ENCODE peak calls at places on chromosome 22, in four cellular contexts. R is mesendoderm, N is RCC 7860, Z is HCEC 1CT. T is an unnamed sample.

GRCh38 chr22:23784215-23784732 is 2.5 kb upstream of the SMARCB1 start:
- DNase-seq in R (no peak), N (no peak), Z (no peak), T (no peak)

GRCh38 chr22:42316988-42317387 is 46.5 kb upstream of the TCF20 start:
- DNase-seq in R (no peak), N (no peak), Z (peak), T (peak)

GRCh38 chr22:23688571-23688970 is 2.2 kb upstream of the RGL4 start:
- DNase-seq in R (no peak), N (no peak), Z (no peak), T (no peak)

GRCh38 chr22:23263651-23264555 is 83.6 kb downstream of the BCR start:
- DNase-seq in R (no peak), N (peak), Z (no peak), T (no peak)

GRCh38 chr22:24325105-24325757 is 54.6 kb downstream of the SPECC1L start:
- DNase-seq in R (peak), N (peak), Z (peak), T (no peak)

GRCh38 chr22:42432020-42432596 is at the start of gene NFAM1:
- DNase-seq in R (no peak), N (no peak), Z (no peak), T (no peak)

GRCh38 chr22:22168190-22168940 is 76.2 kb upstream of the VPREB1 start:
- DNase-seq in R (peak), N (no peak), Z (peak), T (no peak)

GRCh38 chr22:48511781-48512327 is 1315.8 kb downstream of the BRD1 start:
- DNase-seq in R (no peak), N (no peak), Z (no peak), T (no peak)

GRCh38 chr22:18954333-18954732 is 18.2 kb upstream of the PRODH start:
- DNase-seq in R (peak), N (peak), Z (peak), T (peak)

GRCh38 chr22:24977370-24978230 is 25.1 kb downstream of the KIAA1671 start:
- DNase-seq in R (peak), N (no peak), Z (no peak), T (peak)

GRCh38 chr22:44865193-44866057 is 113.0 kb downstream of the ARHGAP8 start:
- DNase-seq in R (no peak), N (no peak), Z (no peak), T (no peak)

GRCh38 chr22:24230911-24231656 is 13.8 kb downstream of the GGT5 start:
- DNase-seq in R (peak), N (no peak), Z (no peak), T (no peak)

GRCh38 chr22:50604623-50605348 is 4.2 kb downstream of the MAPK8IP2 start:
- DNase-seq in R (no peak), N (no peak), Z (no peak), T (no peak)

GRCh38 chr22:27662359-27663030 is 139.1 kb downstream of the MN1 start:
- DNase-seq in R (no peak), N (no peak), Z (no peak), T (peak)

GRCh38 chr22:20174785-20175596 is 24.1 kb upstream of the CCDC188 start:
- DNase-seq in R (peak), N (no peak), Z (no peak), T (no peak)

GRCh38 chr22:38881464-38881871 is 9.5 kb upstream of the CBX6 start:
- DNase-seq in R (no peak), N (no peak), Z (peak), T (peak)

GRCh38 chr22:27603111-27603822 is 198.3 kb downstream of the MN1 start:
- DNase-seq in R (no peak), N (no peak), Z (no peak), T (no peak)

GRCh38 chr22:26484360-26484706 is 656 bp downstream of the SRRD start:
- DNase-seq in R (no peak), N (no peak), Z (no peak), T (no peak)

GRCh38 chr22:39177456-39177775 is 24.9 kb upstream of the CBX7 start:
- DNase-seq in R (no peak), N (no peak), Z (no peak), T (no peak)

GRCh38 chr22:47575291-47575690 is 812.8 kb downstream of the TBC1D22A start:
- DNase-seq in R (no peak), N (no peak), Z (no peak), T (no peak)

GRCh38 chr22:16958475-16958874 is 49.5 kb downstream of the GAB4 start:
- DNase-seq in R (no peak), N (no peak), Z (no peak), T (no peak)

GRCh38 chr22:40107756-40108437 is 69.8 kb upstream of the TNRC6B start:
- DNase-seq in R (peak), N (peak), Z (peak), T (peak)

GRCh38 chr22:20196094-20196840 is 45.4 kb upstream of the CCDC188 start:
- DNase-seq in R (no peak), N (no peak), Z (no peak), T (no peak)

GRCh38 chr22:29016067-29016938 is 45.3 kb downstream of the C22orf31 start:
- DNase-seq in R (no peak), N (no peak), Z (no peak), T (no peak)

GRCh38 chr22:41001722-41002122 is 50.5 kb downstream of the RBX1 start:
- DNase-seq in R (peak), N (peak), Z (peak), T (no peak)

GRCh38 chr22:19515654-19516377 is 8.4 kb downstream of the CLDN5 start:
- DNase-seq in R (no peak), N (no peak), Z (no peak), T (no peak)

GRCh38 chr22:23278883-23279675 is 98.8 kb downstream of the BCR start:
- DNase-seq in R (no peak), N (no peak), Z (no peak), T (peak)

GRCh38 chr22:50360578-50360977 is 17.5 kb downstream of the PPP6R2 start:
- DNase-seq in R (no peak), N (no peak), Z (no peak), T (no peak)

GRCh38 chr22:43681724-43682360 is 130.3 kb downstream of the EFCAB6 start:
- DNase-seq in R (peak), N (no peak), Z (no peak), T (no peak)

GRCh38 chr22:35627267-35628041 is 10.3 kb upstream of the MB start:
- DNase-seq in R (peak), N (peak), Z (peak), T (peak)

GRCh38 chr22:49087163-49087562 is 740.5 kb downstream of the BRD1 start:
- DNase-seq in R (no peak), N (no peak), Z (no peak), T (no peak)

GRCh38 chr22:49291781-49292180 is 535.9 kb downstream of the BRD1 start:
- DNase-seq in R (no peak), N (no peak), Z (no peak), T (no peak)

GRCh38 chr22:36815558-36816337 is 1.1 kb downstream of the PVALB start:
- DNase-seq in R (no peak), N (no peak), Z (no peak), T (no peak)

GRCh38 chr22:50417544-50417943 is 57.3 kb downstream of the SBF1 start:
- DNase-seq in R (no peak), N (no peak), Z (no peak), T (no peak)

GRCh38 chr22:44497218-44497903 is 672 bp downstream of the RTL6 start:
- DNase-seq in R (peak), N (no peak), Z (no peak), T (no peak)

GRCh38 chr22:28883917-28884753 is 763 bp downstream of the ZNRF3 start:
- DNase-seq in R (peak), N (no peak), Z (peak), T (peak)

GRCh38 chr22:39496131-39496838 is 5.8 kb upstream of the MIEF1 start:
- DNase-seq in R (peak), N (peak), Z (peak), T (peak)